ENCODE peak calls at places on chromosome 2, in four cellular contexts. C, E, J and V are unnamed samples. For H3K4me1, the result is how much of the 10 kb centered on the place peaks cover.

GRCh38 chr2:196086517-196087368 is 18.1 kb upstream of the DNAH7 start:
- DNase-seq in C (no peak), E (no peak), J (no peak), V (no peak)

GRCh38 chr2:134009440-134009839 is 244.4 kb upstream of the MGAT5 start:
- DNase-seq in C (no peak), E (no peak), J (no peak), V (no peak)

GRCh38 chr2:127455566-127456493 is 37.6 kb downstream of the PROC start:
- DNase-seq in C (no peak), E (no peak), J (peak), V (no peak)

GRCh38 chr2:107576991-107577390 is 249.7 kb upstream of the RGPD4 start:
- DNase-seq in C (no peak), E (no peak), J (no peak), V (no peak)

GRCh38 chr2:73215254-73215653 is 1.2 kb downstream of the SMYD5 start:
- DNase-seq in C (no peak), E (no peak), J (no peak), V (no peak)

GRCh38 chr2:196341318-196341841 is 170.0 kb upstream of the STK17B start:
- DNase-seq in C (no peak), E (no peak), J (no peak), V (no peak)

GRCh38 chr2:109260886-109261700 is 132.1 kb downstream of the SH3RF3 start:
- DNase-seq in C (no peak), E (no peak), J (peak), V (no peak)

GRCh38 chr2:172693037-172693436 is 42.6 kb upstream of the RAPGEF4 start:
- DNase-seq in C (peak), E (no peak), J (peak), V (peak)

GRCh38 chr2:170895023-170895759 is 33.9 kb upstream of the GORASP2 start:
- DNase-seq in C (no peak), E (no peak), J (no peak), V (no peak)

GRCh38 chr2:15979051-15979758 is 38.9 kb downstream of the MYCN start:
- DNase-seq in C (no peak), E (no peak), J (no peak), V (no peak)

GRCh38 chr2:15982285-15982967 is 42.1 kb downstream of the MYCN start:
- DNase-seq in C (no peak), E (no peak), J (no peak), V (no peak)

GRCh38 chr2:15979759-15980604 is 39.6 kb downstream of the MYCN start:
- DNase-seq in C (no peak), E (no peak), J (no peak), V (no peak)

GRCh38 chr2:15981646-15982045 is 41.3 kb downstream of the MYCN start:
- DNase-seq in C (no peak), E (no peak), J (no peak), V (no peak)

GRCh38 chr2:15980605-15981098 is 40.3 kb downstream of the MYCN start:
- DNase-seq in C (no peak), E (no peak), J (no peak), V (no peak)
- TF ChIP-seq TCF7L2 in C (no peak), E (no peak), J (no peak), V (no peak)

DNA sequence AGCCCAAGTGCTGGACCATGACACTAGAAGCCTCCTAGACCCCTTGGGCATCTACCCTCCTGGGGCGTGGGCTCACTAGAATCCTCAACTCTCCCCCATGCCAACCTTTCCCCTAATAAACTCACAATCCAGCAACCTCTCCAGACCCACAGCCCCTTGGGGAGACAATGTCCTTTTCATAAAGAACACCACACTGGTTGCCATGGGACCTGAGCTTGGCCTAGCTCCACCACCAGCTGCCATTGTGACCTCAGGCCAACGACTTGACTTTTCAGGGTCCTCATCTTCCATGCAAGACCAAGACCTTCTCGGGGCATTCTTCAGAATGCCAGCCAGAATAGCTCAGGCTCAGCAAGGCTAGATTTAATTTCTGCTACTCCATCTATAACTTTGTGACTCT is 128.1 kb upstream of the NPAS2 start:
- DNase-seq in C (no peak), E (no peak), J (no peak), V (no peak)
- H3K4me1 ChIP-seq in C (under half), E (under half), J (under half), V (under half)

GRCh38 chr2:183011741-183012140 is 26.5 kb downstream of the NCKAP1 start:
- DNase-seq in C (no peak), E (no peak), J (no peak), V (no peak)

GRCh38 chr2:183014005-183014404 is 24.3 kb downstream of the NCKAP1 start:
- DNase-seq in C (no peak), E (no peak), J (no peak), V (no peak)

GRCh38 chr2:183009249-183009899 is 28.9 kb downstream of the NCKAP1 start:
- DNase-seq in C (no peak), E (no peak), J (no peak), V (no peak)

GRCh38 chr2:183010112-183010511 is 28.1 kb downstream of the NCKAP1 start:
- DNase-seq in C (peak), E (peak), J (no peak), V (no peak)
- TF ChIP-seq POLR2AphosphoS5 in C (no peak), E (peak), J (no peak), V (no peak)

GRCh38 chr2:218875692-218876246 is 4.9 kb upstream of the WNT10A start:
- DNase-seq in C (no peak), E (no peak), J (no peak), V (no peak)

GRCh38 chr2:218877331-218877730 is 3.3 kb upstream of the WNT10A start:
- DNase-seq in C (no peak), E (no peak), J (no peak), V (no peak)

GRCh38 chr2:218877891-218878290 is 2.8 kb upstream of the WNT10A start:
- DNase-seq in C (no peak), E (no peak), J (no peak), V (no peak)

GRCh38 chr2:218878486-218878885 is 2.2 kb upstream of the WNT10A start:
- DNase-seq in C (no peak), E (no peak), J (no peak), V (no peak)

DNA sequence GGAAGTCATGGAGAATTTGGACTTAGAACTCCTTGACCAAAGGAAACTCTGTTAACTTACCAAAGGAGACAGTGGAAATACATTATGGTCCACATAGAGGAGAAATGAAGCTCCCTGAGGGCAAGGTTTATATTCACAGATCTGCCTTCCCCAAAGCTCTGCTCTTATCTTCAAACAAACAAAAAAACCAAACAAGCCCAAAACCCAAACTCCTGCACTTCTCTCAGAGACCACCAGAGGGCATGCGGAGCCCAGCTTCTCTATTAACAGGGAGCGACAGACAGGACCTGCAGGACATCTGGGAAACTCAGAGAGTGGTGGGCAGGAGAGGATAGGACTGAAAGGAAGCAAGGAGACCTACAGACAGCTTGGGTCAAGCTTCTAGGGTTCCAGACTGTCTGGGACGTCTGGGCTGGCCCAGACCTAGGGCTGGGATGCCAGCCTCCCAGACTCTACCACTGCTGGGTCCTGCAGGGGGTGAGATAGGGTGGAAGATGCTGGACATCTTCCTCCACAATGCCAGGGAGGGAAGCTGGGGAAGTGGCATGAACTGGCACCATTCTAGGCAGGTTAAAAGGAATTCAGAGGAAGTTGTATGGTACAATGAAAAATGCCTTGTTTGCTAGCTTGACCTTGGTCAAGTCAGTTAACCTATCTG is 4.0 kb upstream of the WNT10A start:
- DNase-seq in C (peak), E (peak), J (peak), V (peak)
- TF ChIP-seq TCF7L2 in C (no peak), E (no peak), J (no peak), V (no peak)